ENCODE peak calls at places on chromosome 1, in six cellular contexts. U, H, S, J, R and Z are unnamed samples.
A peak's percentile ranks its signal among the peaks of the same experiment; 100 is the strongest.

GRCh38 chr1:202625416-202626360 is 84.6 kb downstream of the SYT2 start:
- DNase-seq in U (peak; percentile 73), H (no peak), S (peak; percentile 72), J (peak; percentile 84), R (peak; percentile 44), Z (peak; percentile 57)

GRCh38 chr1:45953934-45954333 is 150.5 kb downstream of the MAST2 start:
- DNase-seq in U (no peak), H (no peak), S (no peak), J (no peak), R (no peak), Z (peak; percentile 28)

GRCh38 chr1:110674337-110675059 is at the start of gene KCNA3:
- DNase-seq in U (peak; percentile 31), H (no peak), S (peak; percentile 19), J (peak; percentile 36), R (no peak), Z (no peak)

GRCh38 chr1:58888776-58889341 is 105.0 kb upstream of the JUN start:
- DNase-seq in U (peak; percentile 22), H (no peak), S (no peak), J (no peak), R (no peak), Z (no peak)

GRCh38 chr1:159076753-159077656 is at the start of gene AIM2:
- DNase-seq in U (peak; percentile 58), H (no peak), S (peak; percentile 13), J (peak; percentile 32), R (peak; percentile 49), Z (peak; percentile 14)

GRCh38 chr1:2587071-2587859 is 688 bp downstream of the PRXL2B start:
- DNase-seq in U (peak; percentile 53), H (no peak), S (peak; percentile 39), J (no peak), R (no peak), Z (peak; percentile 24)

GRCh38 chr1:169647512-169647911 is 17.6 kb upstream of the SELP start:
- DNase-seq in U (no peak), H (no peak), S (no peak), J (no peak), R (no peak), Z (no peak)

GRCh38 chr1:233614173-233614742 is 352 bp downstream of the KCNK1 start:
- DNase-seq in U (peak; percentile 45), H (no peak), S (peak; percentile 60), J (peak; percentile 44), R (no peak), Z (peak; percentile 32)

GRCh38 chr1:155123801-155124200 is 3.9 kb upstream of the EFNA1 start:
- DNase-seq in U (no peak), H (no peak), S (no peak), J (no peak), R (no peak), Z (no peak)

GRCh38 chr1:41811978-41812852 is 106.5 kb downstream of the HIVEP3 start:
- DNase-seq in U (peak; percentile 55), H (peak; percentile 58), S (peak; percentile 69), J (peak; percentile 37), R (peak; percentile 56), Z (peak; percentile 89)

GRCh38 chr1:67645495-67646144 is 39.4 kb upstream of the GADD45A start:
- DNase-seq in U (peak; percentile 79), H (no peak), S (peak; percentile 81), J (no peak), R (no peak), Z (peak; percentile 73)

GRCh38 chr1:156462954-156463795 is 37.4 kb downstream of the MEF2D start:
- DNase-seq in U (no peak), H (no peak), S (no peak), J (no peak), R (no peak), Z (no peak)

GRCh38 chr1:212760126-212760823 is 31.3 kb downstream of the NSL1 start:
- DNase-seq in U (no peak), H (no peak), S (no peak), J (peak; percentile 29), R (no peak), Z (no peak)

GRCh38 chr1:183533617-183534174 is 56.6 kb downstream of the NCF2 start:
- DNase-seq in U (no peak), H (no peak), S (no peak), J (no peak), R (no peak), Z (no peak)

GRCh38 chr1:119613769-119614358 is 34.2 kb downstream of the ZNF697 start:
- DNase-seq in U (peak; percentile 90), H (peak; percentile 71), S (peak; percentile 90), J (peak; percentile 36), R (peak; percentile 76), Z (peak; percentile 91)

GRCh38 chr1:163709636-163710035 is 387.9 kb downstream of the NUF2 start:
- DNase-seq in U (no peak), H (no peak), S (no peak), J (no peak), R (peak; percentile 30), Z (peak; percentile 5)

GRCh38 chr1:109399326-109399957 is 1.7 kb upstream of the SORT1 start:
- DNase-seq in U (peak; percentile 51), H (peak; percentile 75), S (no peak), J (no peak), R (peak; percentile 56), Z (peak; percentile 50)

GRCh38 chr1:67166196-67166595 is at the start of gene IL23R:
- DNase-seq in U (no peak), H (no peak), S (no peak), J (no peak), R (no peak), Z (no peak)

GRCh38 chr1:23879809-23880208 is 11.7 kb upstream of the FUCA1 start:
- DNase-seq in U (no peak), H (no peak), S (no peak), J (no peak), R (no peak), Z (no peak)

GRCh38 chr1:66599346-66599745 is 65.4 kb downstream of the SGIP1 start:
- DNase-seq in U (no peak), H (no peak), S (no peak), J (no peak), R (no peak), Z (peak; percentile 19)

GRCh38 chr1:64677471-64677870 is 67.4 kb upstream of the RAVER2 start:
- DNase-seq in U (no peak), H (no peak), S (no peak), J (no peak), R (no peak), Z (no peak)

GRCh38 chr1:15188145-15188544 is 34.6 kb downstream of the TMEM51 start:
- DNase-seq in U (no peak), H (no peak), S (peak; percentile 55), J (no peak), R (no peak), Z (no peak)